ENCODE peak calls at places on chromosomes 4 and X, in ten cellular contexts. X, B, O, Q, H, A, P, F, S and I are unnamed samples.

GRCh38 chr4:113766882-113767281 is 5.3 kb upstream of the CAMK2D start:
- DNase-seq in X (no peak), H (no peak), S (no peak), Q (no peak), P (no peak), F (no peak), A (no peak), B (no peak), O (no peak), I (no peak)

GRCh38 chr4:35491093-35491492 is 753.2 kb downstream of the ARAP2 start:
- DNase-seq in A (no peak), Q (no peak), S (no peak), X (no peak), O (no peak), B (no peak), H (no peak), P (no peak), F (no peak), I (no peak)

GRCh38 chr4:102449751-102450352 is 51.3 kb upstream of the NFKB1 start:
- DNase-seq in X (peak), Q (peak), B (peak), O (peak), S (no peak), H (peak), P (peak), F (no peak), A (no peak), I (peak)

GRCh38 chr4:150280081-150280950 is 202.1 kb downstream of the DCLK2 start:
- DNase-seq in H (peak), Q (peak), O (peak), F (peak), S (no peak), A (no peak), B (no peak), X (no peak), P (no peak), I (peak)

GRCh38 chrX:19673334-19674040 is 158.2 kb upstream of the MAP3K15 start:
- DNase-seq in H (peak), Q (peak), P (peak), B (peak), O (peak), A (peak), X (peak), F (peak), S (peak), I (peak)

GRCh38 chrX:1164322-1165288 is 47.8 kb downstream of the CRLF2 start:
- DNase-seq in H (no peak), B (no peak), P (peak), S (no peak), A (peak), Q (no peak), X (peak), O (no peak), F (no peak), I (no peak)

GRCh38 chr4:132101526-132101925 is 1047.6 kb upstream of the PCDH10 start:
- DNase-seq in O (peak), X (no peak), A (no peak), B (no peak), H (peak), P (no peak), F (no peak), Q (peak), S (no peak), I (peak)

GRCh38 chr4:149465941-149466340 is 349.7 kb downstream of the IQCM start:
- DNase-seq in O (peak), F (peak), S (no peak), X (no peak), P (no peak), Q (peak), B (no peak), H (no peak), A (no peak), I (peak)

GRCh38 chr4:25795566-25796454 is 67.0 kb downstream of the SEL1L3 start:
- DNase-seq in S (no peak), H (peak), Q (peak), A (no peak), X (no peak), P (peak), O (peak), F (peak), B (peak), I (peak)

GRCh38 chrX:84118769-84119168 is 69.2 kb downstream of the RPS6KA6 start:
- DNase-seq in H (no peak), S (no peak), A (no peak), O (no peak), P (no peak), B (no peak), F (no peak), Q (no peak), X (no peak), I (no peak)

GRCh38 chr4:99300934-99301333 is 10.1 kb upstream of the ADH1A start:
- DNase-seq in F (peak), X (no peak), P (no peak), B (peak), Q (peak), S (peak), O (peak), H (peak), A (peak), I (peak)

GRCh38 chr4:2248821-2249261 is 6.9 kb upstream of the HAUS3 start:
- DNase-seq in Q (no peak), P (no peak), X (no peak), O (no peak), F (no peak), S (peak), B (no peak), H (no peak), A (peak), I (no peak)

GRCh38 chrX:619812-620493 is 10.6 kb upstream of the SHOX start:
- DNase-seq in P (no peak), B (no peak), F (no peak), O (no peak), H (no peak), S (no peak), X (no peak), A (peak), Q (no peak), I (no peak)

GRCh38 chrX:34778961-34779360 is 121.9 kb upstream of the TMEM47 start:
- DNase-seq in F (peak), X (no peak), O (peak), Q (peak), B (no peak), S (no peak), P (no peak), H (peak), A (no peak), I (peak)

GRCh38 chrX:42490111-42490510 is 287.9 kb downstream of the PPP1R2C start:
- DNase-seq in P (no peak), S (no peak), Q (no peak), O (no peak), B (no peak), X (no peak), H (no peak), F (no peak), A (no peak), I (no peak)

GRCh38 chrX:42485621-42486020 is 292.3 kb downstream of the PPP1R2C start:
- DNase-seq in H (peak), X (no peak), S (no peak), O (no peak), A (no peak), B (no peak), P (no peak), Q (peak), F (no peak), I (no peak)

DNA sequence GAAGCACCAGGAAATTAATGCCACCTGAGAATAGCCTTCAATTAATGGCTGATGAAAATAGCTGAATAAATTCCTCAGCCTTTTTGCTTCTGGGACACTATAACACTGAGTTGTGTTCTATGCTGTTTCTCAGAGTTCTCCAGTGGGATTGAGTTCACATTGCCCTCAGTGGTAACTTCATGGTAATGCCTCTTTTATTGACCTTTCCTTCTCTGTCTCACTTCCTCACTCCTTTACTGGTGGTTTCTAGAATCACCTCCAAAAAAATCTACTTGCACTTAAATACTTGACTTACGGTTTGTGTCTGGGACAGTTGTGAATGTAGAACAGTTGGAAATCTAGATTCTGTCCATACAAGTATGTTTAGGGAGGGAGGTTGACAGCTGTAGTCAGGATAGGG is 293.7 kb downstream of the PPP1R2C start:
- DNase-seq in Q (no peak), O (no peak), H (no peak), A (no peak), B (no peak), X (no peak), S (no peak), P (no peak), F (no peak), I (no peak)
- TF ChIP-seq CTCF in Q (no peak), O (no peak), H (no peak), A (no peak), B (no peak), X (no peak), S (no peak), P (no peak), F (no peak), I (no peak)

GRCh38 chrX:10608099-10608498 is 12.3 kb downstream of the MID1 start:
- DNase-seq in F (no peak), S (no peak), P (no peak), O (peak), Q (peak), X (no peak), B (no peak), A (no peak), H (peak), I (peak)
- TF ChIP-seq CTCF in F (no peak), S (no peak), P (no peak), O (no peak), Q (no peak), X (no peak), B (no peak), A (no peak), H (no peak), I (no peak)

GRCh38 chr4:180637616-180638015 is 1605.6 kb upstream of the TENM3 start:
- DNase-seq in O (no peak), A (no peak), B (no peak), F (no peak), H (no peak), X (no peak), S (no peak), P (no peak), Q (no peak), I (no peak)
- TF ChIP-seq CTCF in O (no peak), A (no peak), B (no peak), F (no peak), H (no peak), X (no peak), S (no peak), P (no peak), Q (no peak), I (no peak)

GRCh38 chr4:30721353-30722091 is 1.4 kb downstream of the PCDH7 start:
- DNase-seq in X (peak), F (no peak), Q (no peak), O (peak), B (no peak), H (peak), P (no peak), S (peak), A (peak), I (peak)
- TF ChIP-seq CTCF in X (peak), F (no peak), Q (no peak), O (peak), B (no peak), H (no peak), P (no peak), S (peak), A (peak), I (peak)

GRCh38 chrX:134423606-134424005 is 36.4 kb upstream of the HPRT1 start:
- DNase-seq in P (no peak), F (no peak), A (no peak), S (no peak), X (peak), O (peak), H (peak), Q (peak), B (peak), I (peak)
- TF ChIP-seq CTCF in P (peak), F (peak), A (no peak), S (peak), X (peak), O (peak), H (peak), Q (peak), B (peak), I (peak)

DNA sequence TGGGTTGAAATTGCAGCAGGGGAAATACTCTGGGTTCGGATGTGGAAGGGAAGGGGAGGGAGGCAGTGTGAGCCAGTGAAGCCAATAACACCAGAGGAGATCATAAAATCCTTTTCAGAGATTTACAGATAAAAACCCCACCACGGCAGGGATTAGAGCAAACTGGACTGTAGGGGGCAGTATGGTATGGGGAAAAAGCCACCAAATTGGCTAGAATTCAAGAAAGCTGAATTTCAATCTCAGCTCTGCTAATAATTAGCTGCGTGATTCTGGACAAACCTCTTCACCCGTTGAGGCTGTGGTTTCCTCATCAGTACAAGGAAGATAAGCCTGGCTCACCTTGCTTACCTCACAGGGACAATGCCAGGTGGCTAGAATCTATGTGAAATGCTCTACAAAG is 108.1 kb downstream of the ATG4A start:
- DNase-seq in P (peak), F (no peak), B (peak), O (peak), X (peak), A (no peak), H (peak), Q (peak), S (no peak), I (peak)
- TF ChIP-seq CTCF in P (peak), F (peak), B (peak), O (peak), X (peak), A (no peak), H (peak), Q (peak), S (peak), I (peak)

DNA sequence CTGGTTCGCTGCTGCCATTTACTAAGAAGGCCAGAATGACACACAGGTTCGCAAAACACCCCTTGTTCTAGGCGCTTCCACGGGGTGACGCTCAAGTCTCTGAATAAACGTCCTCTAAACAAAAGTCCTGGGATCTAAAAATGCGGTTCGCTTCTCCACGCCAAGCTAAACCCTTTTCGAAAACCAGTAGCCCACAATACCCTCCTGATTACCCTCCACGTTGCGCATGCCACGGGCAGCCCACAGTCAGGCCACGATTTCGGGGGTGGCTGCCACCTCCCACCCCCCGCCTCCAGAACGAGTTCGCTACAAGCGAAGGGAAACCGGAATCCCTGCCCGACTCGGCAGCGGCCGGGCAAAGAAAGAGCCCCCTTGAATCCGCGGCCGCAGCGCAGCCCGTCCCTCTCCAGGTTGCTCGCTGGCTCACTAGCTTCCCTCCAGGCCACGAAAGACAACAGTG is 423 bp downstream of the RPL39 start:
- DNase-seq in B (peak), H (peak), X (no peak), O (peak), Q (peak), A (no peak), S (no peak), F (no peak), P (no peak), I (peak)
- TF ChIP-seq CTCF in B (peak), H (peak), X (no peak), O (peak), Q (peak), A (no peak), S (no peak), F (peak), P (peak), I (no peak)

GRCh38 chr4:14596904-14597303 is 405.4 kb upstream of the CPEB2 start:
- DNase-seq in A (no peak), X (no peak), S (no peak), Q (no peak), P (no peak), H (no peak), F (no peak), O (no peak), B (no peak), I (no peak)
- TF ChIP-seq CTCF in A (no peak), X (no peak), S (no peak), Q (no peak), P (no peak), H (peak), F (no peak), O (no peak), B (no peak), I (no peak)

GRCh38 chr4:95183656-95184408 is 364.9 kb downstream of the UNC5C start:
- DNase-seq in Q (no peak), X (no peak), P (no peak), H (no peak), A (no peak), B (no peak), F (no peak), O (no peak), S (no peak), I (no peak)

GRCh38 chr4:95180531-95181315 is 368.1 kb downstream of the UNC5C start:
- DNase-seq in O (no peak), S (no peak), X (no peak), A (no peak), H (no peak), B (no peak), F (no peak), Q (no peak), P (no peak), I (no peak)

GRCh38 chr4:95178938-95179337 is 369.8 kb downstream of the UNC5C start:
- DNase-seq in S (no peak), P (no peak), Q (no peak), X (no peak), F (no peak), B (no peak), A (no peak), O (no peak), H (no peak), I (no peak)

GRCh38 chr4:95181446-95182306 is 367.1 kb downstream of the UNC5C start:
- DNase-seq in Q (peak), A (no peak), F (no peak), O (peak), H (peak), P (no peak), S (no peak), B (no peak), X (no peak), I (no peak)
- TF ChIP-seq CTCF in Q (no peak), A (no peak), F (no peak), O (no peak), H (peak), P (no peak), S (no peak), B (no peak), X (no peak), I (no peak)

DNA sequence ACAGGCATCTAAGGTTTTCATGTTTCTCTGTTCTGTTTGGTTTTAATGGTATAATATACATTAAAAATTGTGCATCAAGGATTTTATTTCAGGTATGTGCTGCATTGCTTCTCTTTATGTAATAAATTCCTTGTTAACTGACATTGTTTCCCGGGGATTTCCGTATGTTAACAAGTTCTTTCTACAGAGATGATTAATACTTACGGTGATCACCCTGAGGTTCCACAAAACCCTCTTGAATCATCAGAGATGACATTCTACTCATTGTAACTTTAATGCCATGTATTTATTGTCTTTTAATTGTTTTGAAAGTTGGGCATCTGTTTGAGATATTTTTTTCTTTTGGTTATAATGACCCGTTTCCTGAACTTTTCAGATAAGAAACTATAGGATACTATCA is 37.5 kb downstream of the ARHGAP10 start:
- DNase-seq in F (no peak), H (no peak), B (no peak), Q (no peak), O (no peak), X (no peak), A (no peak), S (no peak), P (no peak), I (no peak)
- TF ChIP-seq CTCF in F (no peak), H (no peak), B (no peak), Q (no peak), O (no peak), X (no peak), A (no peak), S (no peak), P (no peak), I (no peak)